ENCODE peak calls at places on chromosomes 13 and 19, in six cellular contexts. P, U, G, W, T and H are unnamed samples.

GRCh38 chr19:58573658-58574164 is 576 bp upstream of the MZF1 start:
- DNase-seq in T (no peak), P (no peak), W (no peak), U (no peak), G (no peak), H (no peak)

GRCh38 chr19:403221-404036 is 5.5 kb downstream of the C2CD4C start:
- DNase-seq in T (no peak), P (no peak), U (peak), W (no peak), G (peak), H (no peak)

GRCh38 chr19:19403373-19403901 is 2.0 kb upstream of the GATAD2A start:
- DNase-seq in P (no peak), G (no peak), T (no peak), W (no peak), U (peak), H (no peak)

GRCh38 chr13:95137096-95137495 is 164.2 kb downstream of the ABCC4 start:
- DNase-seq in P (no peak), U (no peak), G (no peak), W (no peak), T (no peak), H (peak)

GRCh38 chr19:16026131-16026530 is 50.2 kb upstream of the TPM4 start:
- DNase-seq in G (no peak), P (no peak), U (no peak), T (no peak), W (no peak), H (no peak)

GRCh38 chr13:83215627-83216026 is 666.6 kb downstream of the SLITRK1 start:
- DNase-seq in U (no peak), G (no peak), T (no peak), W (no peak), P (peak), H (no peak)

GRCh38 chr19:7685546-7686445 is 5.2 kb downstream of the TRAPPC5 start:
- DNase-seq in G (no peak), T (no peak), U (no peak), P (no peak), W (no peak), H (no peak)

GRCh38 chr13:113399755-113400149 is 35.8 kb upstream of the GRTP1 start:
- DNase-seq in U (peak), W (no peak), G (no peak), P (no peak), T (no peak), H (no peak)

GRCh38 chr13:29849731-29850212 is 645 bp downstream of the UBL3 start:
- DNase-seq in P (no peak), U (peak), G (peak), T (peak), W (peak), H (no peak)

GRCh38 chr13:78657699-78658629 is 991 bp downstream of the OBI1 start:
- DNase-seq in P (no peak), W (no peak), U (no peak), G (no peak), T (no peak), H (no peak)

GRCh38 chr19:48549380-48549779 is 2.6 kb upstream of the SULT2B1 start:
- DNase-seq in U (no peak), P (no peak), T (no peak), G (no peak), W (no peak), H (no peak)

GRCh38 chr19:48553676-48554384 is 1.9 kb downstream of the SULT2B1 start:
- DNase-seq in P (peak), W (no peak), U (no peak), T (peak), G (no peak), H (no peak)

GRCh38 chr19:48554385-48555091 is 2.6 kb downstream of the SULT2B1 start:
- DNase-seq in T (no peak), P (no peak), W (no peak), U (no peak), G (no peak), H (no peak)

GRCh38 chr19:48551437-48552302 is at the start of gene SULT2B1:
- DNase-seq in T (peak), G (no peak), W (no peak), U (no peak), P (no peak), H (no peak)

GRCh38 chr19:48552406-48553322 is 692 bp downstream of the SULT2B1 start:
- DNase-seq in P (no peak), T (no peak), G (no peak), W (no peak), U (no peak), H (no peak)
- H3K4me3 ChIP-seq in P (no peak), T (peak), G (peak), W (no peak), U (no peak), H (no peak)

GRCh38 chr19:56133858-56134654 is 7.0 kb upstream of the ZNF444 start:
- DNase-seq in P (no peak), T (peak), G (no peak), W (no peak), U (no peak), H (no peak)
- TF ChIP-seq CTCF in P (no peak), T (no peak), G (no peak), W (no peak), U (no peak), H (no peak)

DNA sequence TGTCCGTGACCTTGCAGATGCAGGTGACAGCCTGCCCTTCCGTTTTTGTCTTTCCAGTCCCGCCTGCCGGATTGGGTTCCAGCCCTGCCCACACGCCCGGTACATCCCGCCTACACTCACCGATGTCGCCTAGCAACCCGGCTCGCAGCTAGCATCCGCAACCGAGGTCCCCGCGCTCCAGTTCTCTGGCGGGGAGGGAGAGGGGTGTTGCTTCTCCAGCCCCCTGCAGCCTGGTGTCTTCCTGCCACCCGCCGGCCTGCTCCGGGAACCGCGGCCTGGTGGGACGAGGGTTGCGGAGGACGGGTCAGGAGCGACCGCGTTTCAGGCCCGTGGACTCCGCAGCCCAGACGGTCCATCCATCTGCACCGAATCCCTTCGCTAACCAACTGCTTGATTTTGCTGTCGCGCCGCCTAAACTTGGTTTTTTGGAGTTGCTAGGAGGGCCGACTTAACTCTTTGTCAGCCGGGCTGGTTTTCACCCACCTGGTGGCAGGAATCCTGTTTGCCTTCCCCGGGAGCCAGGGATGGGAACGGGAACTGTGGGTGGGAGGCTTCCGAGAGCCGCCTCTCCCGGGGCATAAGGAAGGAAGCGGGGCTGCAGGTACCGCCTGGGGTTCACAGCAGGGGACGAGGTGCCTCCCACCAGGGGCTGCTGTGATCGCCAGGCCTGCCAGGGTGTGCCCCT is 15.4 kb upstream of the MATK start:
- DNase-seq in U (no peak), T (peak), P (no peak), G (no peak), W (no peak), H (no peak)
- H3K4me3 ChIP-seq in U (peak), T (peak), P (peak), G (peak), W (peak), H (no peak)

DNA sequence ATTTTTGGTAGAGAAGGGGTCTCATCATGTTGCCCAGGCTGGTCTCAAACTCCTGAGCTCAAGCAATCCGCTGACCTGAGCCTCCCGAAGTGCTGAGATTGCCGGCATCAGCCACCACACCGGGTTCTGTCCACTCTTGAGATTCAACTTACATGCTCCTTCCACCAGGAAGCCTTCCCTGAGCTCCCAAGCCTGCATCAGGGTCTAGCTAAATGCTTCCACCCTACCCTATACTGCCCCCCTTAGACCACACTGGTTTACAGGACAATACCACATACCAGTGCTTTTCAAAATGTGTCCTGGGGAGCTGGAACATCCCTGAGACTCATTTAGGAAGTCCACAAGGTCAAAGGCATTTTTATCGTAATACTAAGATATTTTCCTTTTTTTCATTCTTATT is 15.1 kb upstream of the CACNG8 start:
- DNase-seq in W (no peak), U (no peak), G (no peak), T (no peak), P (no peak), H (no peak)
- TF ChIP-seq CTCF in W (no peak), U (no peak), G (no peak), T (no peak), P (no peak), H (no peak)

DNA sequence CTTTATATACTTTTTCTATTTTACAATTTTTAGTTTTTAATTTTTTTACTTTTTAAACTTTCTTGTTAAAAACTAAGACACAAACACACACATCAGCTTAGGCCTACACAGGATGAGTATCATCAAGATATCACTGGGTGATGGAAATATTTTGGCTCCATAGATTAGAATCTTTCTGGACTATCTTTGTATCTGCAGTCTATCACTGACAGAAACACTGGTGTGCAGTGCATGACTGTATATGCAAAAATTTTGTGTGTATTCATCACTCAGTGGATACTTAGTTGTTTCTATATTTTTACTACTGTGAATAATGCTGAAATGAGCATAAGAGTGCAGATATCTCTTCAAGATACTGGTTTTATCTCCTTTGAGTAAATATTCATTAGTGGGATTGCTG is 68.0 kb upstream of the GPC6 start:
- DNase-seq in W (no peak), U (no peak), G (no peak), P (no peak), T (no peak), H (no peak)
- H3K4me3 ChIP-seq in W (no peak), U (no peak), G (no peak), P (no peak), T (no peak), H (no peak)